ENCODE peak calls at places on chromosome 2, in six cellular contexts. B is HT-29, G is Kasumi-1, Y is HTR-8/SVneo, P is substantia nigra, X is A172. T is an unnamed sample.

GRCh38 chr2:179771791-179772190 is 89.6 kb downstream of the ZNF385B start:
- DNase-seq in G (no peak), P (no peak), X (no peak), Y (no peak), B (no peak), T (no peak)

GRCh38 chr2:26448651-26449050 is 29.3 kb downstream of the OTOF start:
- DNase-seq in P (no peak), X (no peak), Y (no peak), G (no peak), B (no peak), T (no peak)

GRCh38 chr2:233824373-233824772 is 30.0 kb downstream of the HJURP start:
- DNase-seq in B (no peak), G (no peak), P (no peak), X (no peak), Y (no peak), T (no peak)

GRCh38 chr2:46439582-46439981 is 39.8 kb upstream of the TMEM247 start:
- DNase-seq in B (no peak), P (no peak), X (no peak), Y (no peak), G (no peak), T (no peak)

GRCh38 chr2:40281021-40281940 is 170.6 kb downstream of the SLC8A1 start:
- DNase-seq in G (no peak), X (peak), Y (peak), B (no peak), P (no peak), T (peak)

GRCh38 chr2:24203029-24203786 is 28.4 kb downstream of the FAM228A start:
- DNase-seq in G (no peak), P (no peak), X (no peak), B (no peak), Y (no peak), T (no peak)

GRCh38 chr2:46136481-46136880 is 160.7 kb upstream of the EPAS1 start:
- DNase-seq in X (no peak), B (no peak), Y (no peak), P (no peak), G (no peak), T (no peak)

GRCh38 chr2:181642071-181642470 is 14.8 kb downstream of the CERKL start:
- DNase-seq in X (no peak), G (no peak), Y (no peak), B (no peak), P (no peak), T (no peak)

GRCh38 chr2:45830322-45830721 is 178.8 kb downstream of the PRKCE start:
- DNase-seq in G (no peak), X (no peak), B (no peak), Y (no peak), P (no peak), T (no peak)

GRCh38 chr2:36515538-36515937 is 82.4 kb downstream of the FEZ2 start:
- DNase-seq in P (no peak), G (no peak), B (no peak), Y (no peak), X (no peak), T (no peak)

GRCh38 chr2:154758871-154759270 is 60.4 kb downstream of the KCNJ3 start:
- DNase-seq in P (no peak), B (no peak), Y (no peak), X (no peak), G (no peak), T (no peak)